ENCODE peak calls at places on chromosome 20, in eight cellular contexts. K is K562, Z is ovary, N is A549, W is H1, V is tibial nerve, X is sigmoid colon, C is stomach. S is an unnamed sample. For H3K4me1, the result is how much of the 10 kb centered on the place peaks cover.

GRCh38 chr20:3403741-3404140 is 3.7 kb downstream of the DNAAF9 start:
- DNase-seq in N (no peak), Z (no peak), K (no peak), W (no peak), X (no peak), C (no peak), V (no peak), S (no peak)

GRCh38 chr20:5602346-5602745 is 147.9 kb upstream of the SHLD1 start:
- DNase-seq in N (no peak), K (no peak), C (no peak), Z (no peak), V (no peak), X (no peak), W (no peak), S (no peak)

GRCh38 chr20:25510721-25511120 is 74.6 kb downstream of the NINL start:
- DNase-seq in K (no peak), C (no peak), V (no peak), Z (no peak), X (no peak), N (no peak), W (no peak), S (peak)

GRCh38 chr20:17721802-17722486 is 22.2 kb downstream of the BANF2 start:
- DNase-seq in C (peak), W (no peak), V (no peak), N (no peak), X (no peak), Z (no peak), K (no peak), S (no peak)

GRCh38 chr20:21325296-21325695 is 22.2 kb downstream of the XRN2 start:
- DNase-seq in N (no peak), W (no peak), K (no peak), X (no peak), C (no peak), V (no peak), Z (no peak), S (no peak)

GRCh38 chr20:23795526-23795925 is 31.0 kb downstream of the CST2 start:
- DNase-seq in W (no peak), K (no peak), N (no peak), Z (no peak), X (no peak), V (no peak), C (no peak), S (no peak)

GRCh38 chr20:44008806-44009678 is 94.4 kb downstream of the TOX2 start:
- DNase-seq in V (no peak), X (no peak), N (peak), C (no peak), K (no peak), W (no peak), Z (no peak), S (peak)

GRCh38 chr20:53734006-53734688 is 140.5 kb upstream of the ZNF217 start:
- DNase-seq in K (no peak), W (no peak), X (no peak), C (no peak), Z (no peak), V (no peak), N (no peak), S (no peak)

GRCh38 chr20:12970372-12970821 is 38.4 kb upstream of the SPTLC3 start:
- DNase-seq in Z (no peak), N (peak), V (peak), X (no peak), K (no peak), C (no peak), W (no peak), S (no peak)

GRCh38 chr20:48818031-48818370 is 9.8 kb downstream of the PREX1 start:
- DNase-seq in N (no peak), K (no peak), V (no peak), W (no peak), C (no peak), Z (no peak), X (no peak), S (no peak)

GRCh38 chr20:48814633-48815032 is 13.2 kb downstream of the PREX1 start:
- DNase-seq in X (no peak), V (no peak), K (no peak), W (no peak), C (no peak), N (no peak), Z (no peak), S (no peak)

GRCh38 chr20:48817367-48818030 is 10.3 kb downstream of the PREX1 start:
- DNase-seq in W (no peak), N (no peak), C (no peak), Z (no peak), K (no peak), X (no peak), V (no peak), S (no peak)

GRCh38 chr20:48815537-48815936 is 12.3 kb downstream of the PREX1 start:
- DNase-seq in C (no peak), Z (no peak), V (no peak), X (no peak), N (no peak), W (no peak), K (no peak), S (no peak)

DNA sequence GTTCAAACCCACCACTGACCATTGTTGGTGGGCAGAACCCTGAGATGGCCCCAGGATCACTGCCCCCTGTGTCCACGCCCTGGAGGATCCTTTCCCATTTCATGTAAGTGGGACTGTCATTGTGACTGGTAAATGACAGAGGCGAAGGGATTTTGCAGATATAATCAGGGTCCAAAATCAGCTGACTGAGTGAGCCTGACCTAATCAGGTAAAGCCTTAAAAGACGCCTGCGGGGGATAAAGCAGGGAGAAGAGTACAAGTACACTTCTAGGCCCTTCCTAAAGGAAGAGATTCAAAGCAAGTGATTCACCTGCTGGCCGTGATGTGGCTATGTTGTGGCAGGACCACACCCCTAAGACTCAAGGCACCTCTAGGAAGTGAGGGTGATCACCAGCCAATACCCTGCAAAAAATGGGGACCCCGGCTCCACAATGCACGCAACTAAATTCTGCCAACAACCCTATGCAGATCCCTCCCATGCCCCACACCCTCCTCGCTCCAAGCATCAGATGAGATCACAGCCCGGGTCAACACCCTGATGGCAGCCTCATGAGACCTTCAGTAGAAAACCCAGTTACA is 11.4 kb downstream of the PREX1 start:
- DNase-seq in V (no peak), C (no peak), Z (no peak), N (no peak), X (no peak), W (no peak), K (no peak), S (no peak)
- H3K4me1 ChIP-seq in V (under half), C (under half), Z (under half), N (under half), X (under half), W (under half), K (under half), S (under half)

GRCh38 chr20:32052792-32053362 is 835 bp downstream of the HCK start:
- DNase-seq in V (no peak), W (peak), C (peak), X (peak), K (no peak), Z (no peak), N (no peak), S (no peak)

GRCh38 chr20:32050324-32050723 is 1.7 kb upstream of the HCK start:
- DNase-seq in W (no peak), K (no peak), C (peak), X (no peak), N (no peak), V (no peak), Z (no peak), S (no peak)

GRCh38 chr20:32051720-32052089 is 337 bp upstream of the HCK start:
- DNase-seq in W (no peak), V (no peak), X (no peak), N (no peak), K (no peak), C (no peak), Z (no peak), S (no peak)

GRCh38 chr20:32052090-32052791 is at the start of gene HCK:
- DNase-seq in X (no peak), K (no peak), V (no peak), Z (no peak), W (peak), C (peak), N (no peak), S (no peak)

GRCh38 chr20:32050851-32051556 is 1.0 kb upstream of the HCK start:
- DNase-seq in Z (no peak), W (peak), C (no peak), K (no peak), X (peak), N (no peak), V (no peak), S (no peak)
- TF ChIP-seq EP300 in Z (no peak), W (no peak), C (no peak), K (no peak), X (no peak), N (no peak), V (no peak), S (no peak)

GRCh38 chr20:62926229-62927127 is at the start of gene DIDO1:
- DNase-seq in C (peak), K (peak), Z (peak), N (peak), V (peak), X (peak), W (peak), S (peak)

GRCh38 chr20:62925420-62926228 is 681 bp downstream of the DIDO1 start:
- DNase-seq in X (no peak), V (no peak), C (peak), N (peak), W (no peak), K (peak), Z (peak), S (no peak)

GRCh38 chr20:62924567-62925419 is 1.5 kb downstream of the DIDO1 start:
- DNase-seq in V (no peak), X (no peak), W (no peak), Z (no peak), K (no peak), C (no peak), N (peak), S (peak)

GRCh38 chr20:62922451-62922921 is 3.8 kb downstream of the DIDO1 start:
- DNase-seq in N (no peak), K (no peak), X (no peak), V (no peak), W (no peak), Z (no peak), C (no peak), S (no peak)

GRCh38 chr20:62923669-62924566 is 2.4 kb downstream of the DIDO1 start:
- DNase-seq in C (no peak), X (no peak), V (no peak), Z (no peak), K (no peak), W (no peak), N (no peak), S (no peak)
- H3K4me1 ChIP-seq in C (half or more), X (under half), V (half or more), Z (under half), K (under half), W (under half), N (half or more), S (half or more)

GRCh38 chr20:57048027-57048869 is 218.2 kb downstream of the BMP7 start:
- DNase-seq in V (no peak), K (peak), C (no peak), X (peak), W (peak), N (peak), Z (no peak), S (no peak)
- TF ChIP-seq EP300 in V (no peak), K (no peak), C (no peak), X (no peak), W (no peak), N (no peak), Z (no peak), S (no peak)

GRCh38 chr20:62181808-62182207 is 1.0 kb upstream of the MTG2 start:
- DNase-seq in W (no peak), V (no peak), K (no peak), N (no peak), C (no peak), Z (no peak), X (no peak), S (no peak)

GRCh38 chr20:62179162-62179504 is 3.7 kb upstream of the MTG2 start:
- DNase-seq in K (no peak), C (no peak), Z (no peak), N (no peak), X (no peak), W (no peak), V (no peak), S (no peak)

GRCh38 chr20:62183426-62184142 is 756 bp downstream of the MTG2 start:
- DNase-seq in V (no peak), Z (no peak), W (no peak), N (no peak), X (no peak), K (no peak), C (no peak), S (no peak)

GRCh38 chr20:62186096-62186426 is 3.2 kb downstream of the MTG2 start:
- DNase-seq in N (no peak), Z (no peak), X (no peak), V (no peak), C (no peak), K (no peak), W (no peak), S (no peak)

DNA sequence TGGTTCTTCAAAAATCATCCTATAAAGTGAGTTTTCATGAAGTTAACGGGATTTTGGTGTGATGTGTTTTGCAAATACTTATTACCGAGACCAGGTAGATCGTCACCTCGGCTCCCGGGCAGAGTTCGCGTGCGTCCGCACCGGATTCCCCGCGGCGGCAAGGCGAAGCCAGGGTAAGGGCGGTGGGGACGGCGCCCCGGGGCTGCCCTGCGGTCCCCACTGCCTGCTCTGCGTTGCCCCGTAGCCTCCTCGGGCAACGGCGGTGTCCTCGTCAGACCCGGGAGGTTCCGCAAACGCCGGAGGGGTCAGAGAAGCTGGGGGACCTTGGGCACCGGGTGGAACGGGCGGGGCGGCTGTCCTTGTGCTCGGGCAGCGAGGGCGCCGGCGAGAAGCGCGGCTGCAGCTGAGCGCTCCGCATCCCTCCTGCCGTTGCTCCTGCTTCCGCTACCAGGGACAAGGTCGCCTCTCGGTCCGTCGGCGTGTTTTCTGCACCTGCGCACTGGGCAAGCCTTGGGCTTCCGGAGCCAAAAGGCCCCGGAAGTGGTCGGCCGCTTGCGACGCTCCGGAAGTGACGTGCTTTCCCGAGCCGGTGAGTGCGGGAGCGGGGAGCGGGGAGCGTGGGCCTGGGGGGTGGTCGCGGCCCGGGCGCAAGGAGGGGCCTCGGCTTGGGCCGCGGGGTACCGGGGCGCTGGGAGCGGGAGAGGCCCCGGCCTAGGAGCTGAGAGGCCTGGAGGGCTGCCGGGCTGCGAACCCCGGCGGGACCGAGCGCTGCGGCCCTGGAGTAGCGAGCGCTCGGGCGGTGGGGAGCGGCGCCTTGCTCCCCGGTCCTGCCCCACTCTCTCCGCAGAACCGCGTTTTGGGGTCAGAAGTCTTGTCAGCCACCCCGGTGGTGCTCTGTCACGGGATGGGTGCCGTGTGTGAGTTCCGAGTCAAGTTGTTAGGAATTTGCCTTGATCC is at the start of gene MTG2:
- DNase-seq in N (peak), C (peak), X (peak), K (peak), V (peak), W (peak), Z (peak), S (peak)
- H3K4me1 ChIP-seq in N (under half), C (under half), X (under half), K (under half), V (under half), W (under half), Z (under half), S (under half)

GRCh38 chr20:726160-726559 is 42.1 kb downstream of the SLC52A3 start:
- DNase-seq in K (no peak), N (no peak), Z (no peak), C (no peak), X (no peak), V (no peak), W (no peak), S (no peak)
- TF ChIP-seq EP300 in K (no peak), N (no peak), Z (no peak), C (no peak), X (no peak), V (no peak), W (no peak), S (no peak)

GRCh38 chr20:45365444-45365970 is 2.6 kb downstream of the SYS1 start:
- DNase-seq in W (no peak), N (no peak), K (no peak), Z (no peak), X (peak), V (no peak), C (no peak), S (no peak)

GRCh38 chr20:45368221-45368980 is 5.4 kb downstream of the SYS1 start:
- DNase-seq in X (no peak), C (no peak), Z (no peak), N (no peak), K (no peak), W (no peak), V (no peak), S (no peak)

GRCh38 chr20:45366631-45367030 is 3.7 kb downstream of the SYS1 start:
- DNase-seq in C (no peak), W (no peak), V (no peak), N (no peak), X (peak), Z (no peak), K (no peak), S (no peak)

GRCh38 chr20:45367126-45367525 is 4.2 kb downstream of the SYS1 start:
- DNase-seq in K (no peak), X (no peak), V (no peak), Z (no peak), W (no peak), C (no peak), N (no peak), S (no peak)

DNA sequence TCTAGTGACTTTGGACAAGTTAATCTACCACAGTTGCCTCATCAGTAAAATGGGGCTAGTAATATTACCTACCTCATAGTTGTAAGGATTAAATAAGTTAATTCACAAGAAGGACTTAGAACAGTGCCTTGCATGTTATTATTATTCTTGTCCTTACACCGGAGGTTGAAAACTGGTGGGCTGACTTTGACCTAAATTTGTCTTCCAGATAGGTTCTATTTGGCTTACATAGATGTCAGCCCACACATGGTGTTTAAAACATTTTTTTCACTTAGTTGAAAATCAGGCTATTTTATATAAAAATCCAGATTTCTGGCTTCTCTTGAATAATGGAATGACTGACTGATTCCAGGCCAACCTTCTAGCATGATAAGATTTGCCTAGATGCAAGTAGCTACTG is 3.2 kb downstream of the SYS1 start:
- DNase-seq in V (no peak), W (no peak), K (no peak), X (no peak), N (no peak), C (no peak), Z (no peak), S (no peak)
- H3K4me1 ChIP-seq in V (under half), W (under half), K (under half), X (under half), N (under half), C (under half), Z (under half), S (under half)

S was measured in suprapubic skin.